ENCODE peak calls at places on chromosomes 11 and 22, in nine cellular contexts. K, S, I, X, D, Y, P, T and U are unnamed samples.

GRCh38 chr11:47980907-47981621 is 705 bp downstream of the PTPRJ start:
- DNase-seq in K (peak), S (peak), I (peak), X (peak), D (peak), Y (peak), P (peak), T (no peak), U (peak)

GRCh38 chr22:37575490-37576003 is 4.3 kb downstream of the LGALS2 start:
- DNase-seq in K (no peak), S (no peak), I (no peak), X (no peak), D (no peak), Y (no peak), P (no peak), T (no peak), U (no peak)

GRCh38 chr11:69218271-69218682 is 62.5 kb downstream of the SMIM38 start:
- DNase-seq in K (no peak), S (no peak), I (no peak), X (no peak), D (peak), Y (no peak), P (no peak), T (no peak), U (no peak)

GRCh38 chr22:41508770-41509170 is 35.5 kb downstream of the POLR3H start:
- DNase-seq in K (no peak), S (no peak), I (peak), X (no peak), D (no peak), Y (no peak), P (no peak), T (no peak), U (no peak)

GRCh38 chr11:26556582-26556981 is 15.5 kb downstream of the MUC15 start:
- DNase-seq in K (no peak), S (no peak), I (no peak), X (no peak), D (no peak), Y (no peak), P (no peak), T (no peak), U (no peak)

GRCh38 chr11:43895601-43896000 is 15.0 kb downstream of the ALKBH3 start:
- DNase-seq in K (no peak), S (no peak), I (no peak), X (no peak), D (no peak), Y (no peak), P (no peak), T (no peak), U (no peak)

GRCh38 chr11:2589538-2589934 is 110.3 kb downstream of the KCNQ1OT1 start:
- DNase-seq in K (peak), S (no peak), I (no peak), X (no peak), D (no peak), Y (no peak), P (no peak), T (peak), U (no peak)

GRCh38 chr11:26778000-26778757 is 56.3 kb upstream of the SLC5A12 start:
- DNase-seq in K (no peak), S (no peak), I (no peak), X (no peak), D (peak), Y (no peak), P (peak), T (no peak), U (no peak)

GRCh38 chr22:38164578-38164953 is 17.1 kb downstream of the PLA2G6 start:
- DNase-seq in K (no peak), S (no peak), I (no peak), X (no peak), D (no peak), Y (no peak), P (no peak), T (no peak), U (no peak)

GRCh38 chr11:85699957-85700741 is 14.2 kb upstream of the CCDC89 start:
- DNase-seq in K (no peak), S (no peak), I (no peak), X (no peak), D (no peak), Y (no peak), P (no peak), T (no peak), U (no peak)

GRCh38 chr11:70928854-70929598 is 323.4 kb downstream of the SHANK2 start:
- DNase-seq in K (no peak), S (no peak), I (no peak), X (peak), D (no peak), Y (peak), P (no peak), T (no peak), U (no peak)

GRCh38 chr11:33383920-33384209 is 126.7 kb downstream of the HIPK3 start:
- DNase-seq in K (no peak), S (no peak), I (no peak), X (no peak), D (no peak), Y (no peak), P (no peak), T (no peak), U (no peak)

GRCh38 chr22:39967103-39967829 is 7.1 kb downstream of the TMA7B start:
- DNase-seq in K (peak), S (peak), I (no peak), X (no peak), D (peak), Y (no peak), P (peak), T (no peak), U (peak)

GRCh38 chr11:289706-290620 is 1.0 kb downstream of the PGGHG start:
- DNase-seq in K (peak), S (peak), I (no peak), X (no peak), D (no peak), Y (peak), P (no peak), T (peak), U (no peak)

GRCh38 chr11:117091753-117092477 is 6.3 kb downstream of the SIK3 start:
- DNase-seq in K (no peak), S (no peak), I (no peak), X (no peak), D (no peak), Y (no peak), P (no peak), T (no peak), U (no peak)

GRCh38 chr11:76919887-76920746 is 59.4 kb downstream of the ACER3 start:
- DNase-seq in K (peak), S (peak), I (peak), X (peak), D (peak), Y (peak), P (peak), T (no peak), U (peak)

GRCh38 chr22:41445171-41446056 is 1.2 kb downstream of the TOB2 start:
- DNase-seq in K (no peak), S (peak), I (peak), X (peak), D (no peak), Y (peak), P (peak), T (no peak), U (peak)

GRCh38 chr11:118643142-118643994 is 36.0 kb downstream of the PHLDB1 start:
- DNase-seq in K (no peak), S (no peak), I (peak), X (no peak), D (no peak), Y (no peak), P (no peak), T (no peak), U (no peak)

GRCh38 chr11:82869657-82870056 is 30.6 kb downstream of the PRCP start:
- DNase-seq in K (no peak), S (no peak), I (no peak), X (no peak), D (no peak), Y (no peak), P (peak), T (no peak), U (no peak)

GRCh38 chr22:44440224-44441160 is 57.5 kb downstream of the RTL6 start:
- DNase-seq in K (no peak), S (no peak), I (no peak), X (no peak), D (no peak), Y (peak), P (no peak), T (no peak), U (no peak)

GRCh38 chr11:61769169-61769920 is 16.9 kb downstream of the MYRF start:
- DNase-seq in K (no peak), S (no peak), I (no peak), X (peak), D (peak), Y (no peak), P (no peak), T (no peak), U (no peak)

GRCh38 chr22:28052818-28053217 is 133.8 kb upstream of the PITPNB start:
- DNase-seq in K (no peak), S (no peak), I (no peak), X (peak), D (no peak), Y (no peak), P (no peak), T (no peak), U (no peak)

GRCh38 chr11:45378516-45378915 is 92.4 kb upstream of the SYT13 start:
- DNase-seq in K (no peak), S (no peak), I (no peak), X (no peak), D (no peak), Y (no peak), P (no peak), T (no peak), U (no peak)

GRCh38 chr11:28417601-28418323 is 309.6 kb downstream of the METTL15 start:
- DNase-seq in K (no peak), S (no peak), I (no peak), X (no peak), D (peak), Y (no peak), P (no peak), T (no peak), U (no peak)

GRCh38 chr22:43092085-43092484 is 2.9 kb upstream of the TTLL1 start:
- DNase-seq in K (no peak), S (no peak), I (no peak), X (no peak), D (peak), Y (no peak), P (no peak), T (no peak), U (no peak)
- H3K4me3 ChIP-seq in K (no peak), S (no peak), I (no peak), X (no peak), D (no peak), Y (no peak), P (no peak), T (no peak), U (no peak)

GRCh38 chr11:34674038-34674437 is 53.1 kb downstream of the EHF start:
- DNase-seq in K (no peak), S (no peak), I (no peak), X (no peak), D (no peak), Y (no peak), P (no peak), T (no peak), U (no peak)
- H3K4me3 ChIP-seq in K (no peak), S (no peak), I (no peak), X (no peak), D (no peak), Y (no peak), P (no peak), T (no peak), U (no peak)

GRCh38 chr11:29449280-29450074 is 567.4 kb downstream of the KCNA4 start:
- DNase-seq in K (no peak), S (no peak), I (no peak), X (no peak), D (no peak), Y (no peak), P (no peak), T (no peak), U (no peak)
- H3K4me3 ChIP-seq in K (no peak), S (no peak), I (no peak), X (no peak), D (no peak), Y (no peak), P (no peak), T (no peak), U (no peak)

DNA sequence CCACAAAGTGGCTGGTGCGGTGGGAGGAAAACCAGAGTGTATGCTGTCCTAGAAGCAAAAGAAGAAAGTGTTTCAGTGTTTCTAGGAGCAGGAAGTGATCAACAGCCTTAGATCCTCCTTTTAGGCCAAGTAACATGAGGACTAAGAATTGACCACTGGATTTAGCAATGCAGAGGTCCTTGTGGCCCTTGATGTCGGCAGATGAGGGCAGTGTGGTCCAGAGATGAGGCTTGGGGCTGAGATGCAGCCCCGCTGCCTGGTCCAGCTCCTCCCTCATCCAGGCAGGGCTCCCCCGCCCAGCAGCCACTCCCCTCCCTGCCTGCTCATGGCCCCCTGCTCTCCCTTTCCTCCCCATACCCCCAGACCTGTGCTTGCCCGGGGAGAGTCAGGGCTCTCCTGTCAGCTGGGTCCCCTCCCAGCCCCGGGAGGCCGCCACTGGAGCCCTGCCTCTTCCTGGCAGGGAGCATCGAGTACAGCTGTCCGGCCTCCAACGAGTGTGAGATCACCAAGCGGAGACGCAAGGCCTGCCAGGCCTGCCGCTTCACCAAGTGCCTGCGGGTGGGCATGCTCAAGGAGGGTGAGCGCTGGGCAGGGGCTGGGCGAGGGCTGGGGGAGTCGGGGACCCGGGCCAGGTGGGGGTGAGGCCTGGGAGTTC is 3.7 kb downstream of the TRMT112 start:
- DNase-seq in K (no peak), S (no peak), I (peak), X (no peak), D (no peak), Y (no peak), P (no peak), T (no peak), U (no peak)
- H3K4me3 ChIP-seq in K (no peak), S (no peak), I (peak), X (no peak), D (no peak), Y (no peak), P (no peak), T (peak), U (no peak)

GRCh38 chr11:12455938-12456337 is 78.6 kb downstream of the PARVA start:
- DNase-seq in K (no peak), S (no peak), I (no peak), X (no peak), D (peak), Y (no peak), P (no peak), T (no peak), U (no peak)
- H3K4me3 ChIP-seq in K (no peak), S (no peak), I (no peak), X (no peak), D (no peak), Y (no peak), P (no peak), T (no peak), U (no peak)

DNA sequence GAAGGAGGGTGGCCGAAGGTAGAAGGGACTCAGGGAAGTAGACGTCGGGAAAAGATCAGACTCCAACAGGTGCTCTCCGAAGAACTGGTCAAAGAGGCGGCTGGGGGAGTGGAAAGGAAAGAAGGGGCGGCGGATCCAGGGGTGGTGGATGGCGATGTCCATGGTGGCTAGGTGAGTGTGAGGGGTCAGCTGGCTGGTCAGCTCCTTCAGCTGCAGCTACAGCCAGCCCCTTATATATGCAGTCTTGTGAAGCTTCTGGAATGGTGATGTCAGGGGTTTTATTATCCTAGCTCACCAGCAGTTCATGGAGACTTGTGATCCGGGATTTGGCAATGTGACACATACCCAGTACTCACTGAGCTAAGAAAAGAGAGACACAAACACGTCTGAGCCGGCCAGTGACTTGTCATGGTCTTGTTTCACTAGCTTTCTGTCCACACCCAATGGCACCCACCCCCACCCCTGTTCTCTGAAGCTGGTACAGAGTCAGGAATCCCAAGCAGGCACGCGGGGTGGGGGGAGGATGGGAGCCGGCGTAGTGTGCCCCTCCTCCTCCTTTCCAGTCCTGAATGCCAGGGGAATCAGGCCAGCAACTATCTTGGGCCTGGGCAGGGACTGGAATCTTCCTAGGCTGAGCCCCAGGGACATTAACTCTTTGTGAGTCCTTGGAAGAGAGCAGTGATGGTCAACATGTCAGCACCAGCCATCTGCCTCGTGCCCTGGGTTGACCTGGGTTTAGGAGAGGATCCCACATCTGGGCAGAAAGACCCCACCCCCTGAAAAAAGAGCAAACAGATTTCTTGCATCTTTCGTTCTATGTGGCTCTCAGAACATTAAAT is at the start of gene CRYAB:
- DNase-seq in K (no peak), S (no peak), I (peak), X (peak), D (peak), Y (no peak), P (peak), T (peak), U (no peak)
- H3K4me3 ChIP-seq in K (no peak), S (peak), I (peak), X (peak), D (peak), Y (no peak), P (peak), T (peak), U (no peak)